ENCODE peak calls at places on chromosomes 12 and 14, in five cellular contexts. One of them, this sample, is unnamed.

GRCh38 chr12:50686976-50687375 is 76.9 kb upstream of the ATF1 start:
- DNase-seq in K562: no peak
- DNase-seq in H1: no peak
- DNase-seq in HepG2: no peak
- DNase-seq in GM12878: no peak
- DNase-seq in this sample: no peak

GRCh38 chr14:59107819-59108218 is 80.6 kb upstream of the DAAM1 start:
- DNase-seq in K562: no peak
- DNase-seq in H1: no peak
- DNase-seq in HepG2: no peak
- DNase-seq in GM12878: no peak
- DNase-seq in this sample: no peak

GRCh38 chr12:46774011-46774633 is 51.7 kb downstream of the SLC38A4 start:
- DNase-seq in K562: no peak
- DNase-seq in H1: no peak
- DNase-seq in HepG2: no peak
- DNase-seq in GM12878: no peak
- DNase-seq in this sample: no peak

GRCh38 chr12:41277019-41277770 is 89.1 kb downstream of the PDZRN4 start:
- DNase-seq in K562: peak; percentile 13
- DNase-seq in H1: no peak
- DNase-seq in HepG2: peak; percentile 26
- DNase-seq in GM12878: no peak
- DNase-seq in this sample: peak; percentile 65

GRCh38 chr14:75579882-75580281 is 1.5 kb downstream of the FLVCR2 start:
- DNase-seq in K562: no peak
- DNase-seq in H1: no peak
- DNase-seq in HepG2: no peak
- DNase-seq in GM12878: no peak
- DNase-seq in this sample: no peak

GRCh38 chr14:29749327-29749726 is 178.3 kb downstream of the PRKD1 start:
- DNase-seq in K562: no peak
- DNase-seq in H1: no peak
- DNase-seq in HepG2: no peak
- DNase-seq in GM12878: no peak
- DNase-seq in this sample: no peak

GRCh38 chr12:26566670-26567069 is 266.3 kb downstream of the ITPR2 start:
- DNase-seq in K562: no peak
- DNase-seq in H1: no peak
- DNase-seq in HepG2: no peak
- DNase-seq in GM12878: no peak
- DNase-seq in this sample: no peak

GRCh38 chr14:49892301-49892635 is 614 bp upstream of the ARF6 start:
- DNase-seq in K562: no peak
- DNase-seq in H1: no peak
- DNase-seq in HepG2: peak; percentile 80
- DNase-seq in GM12878: peak; percentile 60
- DNase-seq in this sample: peak; percentile 60

GRCh38 chr12:131487379-131488129 is 223.3 kb upstream of the SFSWAP start:
- DNase-seq in K562: no peak
- DNase-seq in H1: no peak
- DNase-seq in HepG2: no peak
- DNase-seq in GM12878: no peak
- DNase-seq in this sample: no peak

GRCh38 chr12:68495666-68496065 is 115.0 kb upstream of the RAP1B start:
- DNase-seq in K562: no peak
- DNase-seq in H1: no peak
- DNase-seq in HepG2: no peak
- DNase-seq in GM12878: no peak
- DNase-seq in this sample: no peak

DNA sequence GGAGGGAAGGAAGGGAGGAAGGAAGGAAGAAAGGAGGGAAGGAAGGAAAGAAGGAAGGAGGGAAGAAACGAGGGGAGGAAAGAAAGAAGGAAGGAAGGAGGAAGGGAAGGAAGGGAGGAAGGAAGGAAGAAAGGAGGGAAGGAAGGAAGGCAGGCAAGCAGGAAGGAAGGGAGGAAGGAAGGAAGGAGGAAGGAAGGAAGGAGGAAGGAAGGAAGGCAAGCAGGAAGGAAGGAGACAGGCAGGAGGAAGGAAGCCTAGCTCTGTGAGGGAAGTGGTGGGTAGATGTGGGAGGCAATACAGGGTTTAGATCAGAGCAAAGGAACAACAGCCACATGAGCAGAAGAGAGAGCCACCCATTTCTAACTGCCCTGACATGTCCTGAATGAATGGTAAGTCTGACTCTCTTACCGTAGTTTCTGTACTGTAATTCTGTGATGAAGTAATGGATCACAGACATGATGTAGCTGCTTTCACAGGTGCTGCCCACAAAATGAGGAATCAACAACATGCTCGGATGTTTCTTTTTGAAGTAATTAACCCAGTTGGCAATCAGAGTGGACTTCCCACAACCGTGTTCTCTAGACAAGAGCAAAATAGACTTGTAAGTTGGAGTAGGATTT is 24.4 kb upstream of the HSP90B1 start:
- DNase-seq in K562: no peak
- DNase-seq in H1: no peak
- DNase-seq in HepG2: no peak
- DNase-seq in GM12878: no peak
- DNase-seq in this sample: no peak
- H2AFZ ChIP-seq in K562: no peak overlapping the region
- H2AFZ ChIP-seq in H1: no peak overlapping the region
- H2AFZ ChIP-seq in HepG2: no peak overlapping the region
- H2AFZ ChIP-seq in GM12878: peak overlapping the region; percentile 37
- H2AFZ ChIP-seq in this sample: no peak overlapping the region

GRCh38 chr12:45336762-45337596 is 121.1 kb downstream of the ANO6 start:
- DNase-seq in K562: peak; percentile 19
- DNase-seq in H1: no peak
- DNase-seq in HepG2: no peak
- DNase-seq in GM12878: no peak
- DNase-seq in this sample: no peak

GRCh38 chr12:45339035-45339434 is 123.1 kb downstream of the ANO6 start:
- DNase-seq in K562: no peak
- DNase-seq in H1: no peak
- DNase-seq in HepG2: no peak
- DNase-seq in GM12878: no peak
- DNase-seq in this sample: no peak

GRCh38 chr12:45336331-45336730 is 120.4 kb downstream of the ANO6 start:
- DNase-seq in K562: peak; percentile 14
- DNase-seq in H1: no peak
- DNase-seq in HepG2: no peak
- DNase-seq in GM12878: no peak
- DNase-seq in this sample: no peak

GRCh38 chr12:45338272-45338671 is 122.4 kb downstream of the ANO6 start:
- DNase-seq in K562: no peak
- DNase-seq in H1: no peak
- DNase-seq in HepG2: no peak
- DNase-seq in GM12878: no peak
- DNase-seq in this sample: peak; percentile 13

DNA sequence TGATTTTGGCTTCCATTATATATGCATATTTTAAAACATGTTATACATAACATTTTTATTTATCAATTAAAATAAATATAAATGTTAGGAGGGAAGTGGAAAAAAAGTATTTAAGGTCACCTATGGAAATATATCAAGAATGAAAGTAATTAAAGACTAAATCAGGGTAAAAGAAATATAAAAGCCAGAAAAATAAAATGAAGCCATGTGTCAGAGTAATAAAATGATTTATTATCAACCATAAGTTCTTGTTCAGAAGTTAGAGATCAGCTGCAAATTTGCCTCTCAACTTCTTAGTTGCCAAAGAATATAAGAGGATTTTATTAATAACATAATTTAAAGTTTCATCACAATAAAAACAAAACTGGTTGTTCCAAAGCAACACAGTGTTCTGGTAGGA is 121.9 kb downstream of the ANO6 start:
- DNase-seq in K562: no peak
- DNase-seq in H1: no peak
- DNase-seq in HepG2: no peak
- DNase-seq in GM12878: no peak
- DNase-seq in this sample: no peak
- TF ChIP-seq CREB1 in K562: no peak
- TF ChIP-seq CREB1 in H1: no peak
- TF ChIP-seq CREB1 in HepG2: no peak
- TF ChIP-seq CREB1 in GM12878: no peak
- TF ChIP-seq CREB1 in this sample: no peak

DNA sequence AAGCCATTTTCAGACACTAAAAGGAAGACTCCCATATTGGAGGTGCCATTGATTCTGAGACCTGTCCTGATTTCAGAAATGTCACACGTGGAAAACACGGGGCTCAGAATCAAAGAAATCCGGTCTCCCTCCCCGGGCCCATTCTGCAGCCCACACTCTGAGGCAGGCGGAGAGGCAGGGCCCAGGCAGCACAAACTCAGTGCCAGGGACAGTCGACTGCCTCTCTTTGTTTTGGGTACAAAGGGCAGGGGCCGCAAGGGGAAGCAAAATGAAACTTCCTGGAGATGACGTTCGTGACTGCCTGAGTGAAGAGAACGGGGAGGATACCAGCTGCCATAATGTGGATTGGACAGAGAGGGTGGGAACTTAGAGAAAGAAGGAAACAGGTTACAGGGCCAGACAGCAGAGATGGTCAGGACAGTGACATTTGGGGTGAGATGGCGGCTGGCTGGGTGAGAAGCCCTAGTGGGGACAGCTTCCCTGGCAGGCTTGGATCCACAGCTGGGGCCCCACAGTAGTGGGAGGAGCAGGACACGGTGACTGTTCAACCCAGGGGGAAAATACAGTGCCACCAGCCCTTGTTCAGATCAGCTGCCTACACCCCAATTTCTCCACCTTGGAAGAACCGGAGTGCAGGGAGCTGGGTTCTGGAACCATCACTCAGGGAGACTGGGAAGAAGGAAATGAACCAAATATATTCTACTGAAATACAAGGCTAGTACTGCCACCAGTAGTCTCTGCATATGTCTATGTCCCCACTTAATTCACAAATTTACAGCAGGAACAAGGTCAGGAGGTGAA is 8.1 kb downstream of the GAPDH start:
- DNase-seq in K562: no peak
- DNase-seq in H1: no peak
- DNase-seq in HepG2: peak; percentile 94
- DNase-seq in GM12878: no peak
- DNase-seq in this sample: no peak
- H3K27ac ChIP-seq in K562: no peak overlapping the region
- H3K27ac ChIP-seq in H1: no peak overlapping the region
- H3K27ac ChIP-seq in HepG2: peak overlapping the region; percentile 93
- H3K27ac ChIP-seq in GM12878: no peak overlapping the region
- H3K27ac ChIP-seq in this sample: no peak overlapping the region

DNA sequence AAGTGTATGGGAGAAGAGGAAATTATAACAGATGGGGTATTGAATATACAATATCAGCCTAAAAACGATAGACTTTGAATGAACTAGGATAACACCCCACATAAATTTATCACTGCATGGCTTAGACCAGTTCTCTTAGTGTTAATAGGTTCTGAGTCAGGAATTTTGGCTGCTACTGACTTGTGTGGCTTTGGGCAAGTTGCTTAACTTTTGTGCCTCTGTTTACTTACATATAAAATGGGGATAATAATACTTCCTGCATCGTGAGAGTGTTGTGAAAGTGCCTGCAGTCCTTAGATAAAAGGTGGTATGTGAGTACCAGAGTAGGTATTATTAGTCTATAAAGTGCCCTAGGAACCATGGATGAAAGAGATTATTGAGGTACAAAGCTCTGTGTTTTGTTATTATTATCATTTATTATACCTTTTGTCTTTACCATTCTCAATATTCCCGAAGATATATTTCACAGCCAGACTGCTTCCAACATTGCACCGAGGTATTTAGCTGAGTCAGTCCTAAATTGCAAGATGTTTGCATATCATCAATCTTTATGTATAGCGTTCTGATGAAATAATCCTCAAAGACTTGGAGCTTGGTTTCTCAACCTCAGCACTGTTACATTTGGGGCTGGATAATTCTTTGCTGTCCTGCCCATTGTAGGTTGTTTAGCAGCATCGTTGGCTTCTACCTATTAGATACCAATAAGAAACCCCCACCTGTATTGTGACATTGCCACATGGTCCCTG is 2.3 kb upstream of the PAWR start:
- DNase-seq in K562: no peak
- DNase-seq in H1: no peak
- DNase-seq in HepG2: no peak
- DNase-seq in GM12878: no peak
- DNase-seq in this sample: no peak
- H2AFZ ChIP-seq in K562: no peak overlapping the region
- H2AFZ ChIP-seq in H1: no peak overlapping the region
- H2AFZ ChIP-seq in HepG2: no peak overlapping the region
- H2AFZ ChIP-seq in GM12878: no peak overlapping the region
- H2AFZ ChIP-seq in this sample: peak overlapping the region; percentile 4

DNA sequence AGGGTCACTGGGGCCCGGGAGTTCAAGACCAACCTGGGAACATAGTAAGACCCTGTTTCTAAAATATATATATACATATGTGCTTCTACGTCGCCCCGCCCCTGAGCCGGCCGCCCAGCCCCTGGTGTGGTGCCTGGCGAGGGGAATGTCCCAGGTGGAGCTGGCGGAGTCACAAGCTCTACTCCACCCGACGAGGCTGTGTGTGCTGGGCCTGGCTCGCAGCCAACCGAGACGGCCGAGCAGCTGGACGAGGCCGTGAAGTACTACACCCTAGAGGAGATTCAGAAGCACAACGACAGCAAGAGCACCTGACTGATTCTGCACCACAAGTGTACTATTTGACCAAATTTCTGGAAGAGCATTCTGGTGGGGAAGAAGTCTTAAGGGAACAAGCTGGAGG is 22.1 kb upstream of the ITPK1 start:
- DNase-seq in K562: peak; percentile 46
- DNase-seq in H1: no peak
- DNase-seq in HepG2: peak; percentile 56
- DNase-seq in GM12878: no peak
- DNase-seq in this sample: peak; percentile 38
- TF ChIP-seq CREB1 in K562: no peak
- TF ChIP-seq CREB1 in H1: no peak
- TF ChIP-seq CREB1 in HepG2: no peak
- TF ChIP-seq CREB1 in GM12878: no peak
- TF ChIP-seq CREB1 in this sample: no peak

GRCh38 chr14:64704743-64705405 is 650 bp downstream of the PLEKHG3 start:
- DNase-seq in K562: no peak
- DNase-seq in H1: peak; percentile 70
- DNase-seq in HepG2: no peak
- DNase-seq in GM12878: no peak
- DNase-seq in this sample: no peak

GRCh38 chr14:64701660-64702059 is 2.6 kb upstream of the PLEKHG3 start:
- DNase-seq in K562: no peak
- DNase-seq in H1: no peak
- DNase-seq in HepG2: no peak
- DNase-seq in GM12878: no peak
- DNase-seq in this sample: peak; percentile 75

GRCh38 chr14:64702493-64703392 is 1.5 kb upstream of the PLEKHG3 start:
- DNase-seq in K562: no peak
- DNase-seq in H1: peak; percentile 88
- DNase-seq in HepG2: no peak
- DNase-seq in GM12878: no peak
- DNase-seq in this sample: peak; percentile 98

GRCh38 chr14:64704145-64704742 is at the start of gene PLEKHG3:
- DNase-seq in K562: peak; percentile 47
- DNase-seq in H1: peak; percentile 88
- DNase-seq in HepG2: peak; percentile 59
- DNase-seq in GM12878: no peak
- DNase-seq in this sample: peak; percentile 93

GRCh38 chr14:64703393-64704144 is 655 bp upstream of the PLEKHG3 start:
- DNase-seq in K562: no peak
- DNase-seq in H1: no peak
- DNase-seq in HepG2: no peak
- DNase-seq in GM12878: no peak
- DNase-seq in this sample: peak; percentile 70
- H3K27ac ChIP-seq in K562: no peak overlapping the region
- H3K27ac ChIP-seq in H1: no peak overlapping the region
- H3K27ac ChIP-seq in HepG2: no peak overlapping the region
- H3K27ac ChIP-seq in GM12878: no peak overlapping the region
- H3K27ac ChIP-seq in this sample: peak overlapping the region; percentile 79